ENCODE peak calls at places on chromosome 16, in nine cellular contexts. P is IMR-90; O is astrocyte of the spinal cord; Y is right atrium auricular region; M is lower leg skin; G is cardiac muscle cell; B is lung; L is transverse colon; W is CD8-positive, alpha-beta memory T cell. Z is an unnamed sample.

GRCh38 chr16:57893559-57894389 is 77.2 kb downstream of the CNGB1 start:
- DNase-seq in O (peak; percentile 72), M (no peak), P (peak; percentile 91), G (peak; percentile 94), B (peak; percentile 55), W (no peak), L (no peak), Y (no peak), Z (peak; percentile 85)

GRCh38 chr16:20409398-20410152 is at the start of gene ACSM5:
- DNase-seq in G (peak; percentile 45), M (no peak), B (no peak), W (no peak), O (no peak), Y (peak; percentile 73), L (peak; percentile 25), P (no peak), Z (peak; percentile 62)

GRCh38 chr16:54602666-54603065 is 316.1 kb upstream of the IRX3 start:
- DNase-seq in P (no peak), B (no peak), G (no peak), M (no peak), Y (no peak), L (no peak), O (no peak), W (no peak), Z (no peak)

GRCh38 chr16:27287887-27288286 is 19.3 kb upstream of the NSMCE1 start:
- DNase-seq in P (no peak), G (no peak), L (no peak), W (no peak), M (peak; percentile 46), B (no peak), Y (peak; percentile 36), O (no peak), Z (no peak)

GRCh38 chr16:27595461-27595860 is 45.5 kb downstream of the KATNIP start:
- DNase-seq in Y (no peak), O (no peak), P (no peak), B (no peak), M (no peak), L (no peak), G (no peak), W (no peak), Z (no peak)

GRCh38 chr16:12294471-12294870 is 317.9 kb downstream of the SNX29 start:
- DNase-seq in M (no peak), O (no peak), L (no peak), W (no peak), B (no peak), P (no peak), G (no peak), Y (no peak), Z (no peak)

GRCh38 chr16:89337965-89338364 is 120.5 kb downstream of the ZNF778 start:
- DNase-seq in G (no peak), W (no peak), L (no peak), M (no peak), Y (no peak), B (no peak), O (no peak), P (no peak), Z (no peak)

GRCh38 chr16:79648846-79649245 is 48.3 kb upstream of the MAF start:
- DNase-seq in G (no peak), M (no peak), O (no peak), B (no peak), W (no peak), Y (no peak), L (no peak), P (no peak), Z (no peak)

GRCh38 chr16:526181-527014 is 1.1 kb upstream of the CAPN15 start:
- DNase-seq in M (no peak), B (peak; percentile 53), L (peak; percentile 43), Y (peak; percentile 70), G (peak; percentile 66), O (peak; percentile 35), P (peak; percentile 40), W (no peak), Z (peak; percentile 37)

GRCh38 chr16:86994651-86995171 is 322.5 kb downstream of the C16orf95 start:
- DNase-seq in W (no peak), M (no peak), O (peak; percentile 97), G (peak; percentile 85), B (no peak), Y (no peak), P (peak; percentile 97), L (no peak), Z (peak; percentile 73)

GRCh38 chr16:48950184-48950583 is 331.5 kb downstream of the CBLN1 start:
- DNase-seq in O (no peak), P (peak; percentile 44), L (no peak), B (no peak), W (no peak), M (no peak), G (no peak), Y (no peak), Z (no peak)

GRCh38 chr16:9372934-9373890 is 281.8 kb downstream of the HAPSTR1 start:
- DNase-seq in O (no peak), M (no peak), W (no peak), L (no peak), P (no peak), Y (no peak), B (no peak), G (no peak), Z (no peak)

GRCh38 chr16:1392826-1393225 is 21.7 kb downstream of the UNKL start:
- DNase-seq in O (no peak), Y (no peak), P (no peak), W (no peak), B (no peak), M (no peak), G (no peak), L (no peak), Z (no peak)

GRCh38 chr16:31201511-31202401 is 804 bp downstream of the PYCARD start:
- DNase-seq in G (no peak), L (peak; percentile 85), O (no peak), W (peak; percentile 51), P (no peak), M (peak; percentile 92), B (peak; percentile 47), Y (no peak), Z (no peak)

GRCh38 chr16:10312784-10313724 is 72.8 kb upstream of the ATF7IP2 start:
- DNase-seq in B (no peak), Y (no peak), G (no peak), O (no peak), M (peak; percentile 61), W (no peak), L (no peak), P (no peak), Z (no peak)

GRCh38 chr16:54921229-54921824 is 9.3 kb upstream of the IRX5 start:
- DNase-seq in Y (no peak), B (no peak), W (no peak), O (no peak), G (peak; percentile 17), P (no peak), M (no peak), L (no peak), Z (no peak)

GRCh38 chr16:79411357-79411756 is 189.2 kb downstream of the MAF start:
- DNase-seq in O (no peak), G (no peak), W (no peak), B (no peak), P (no peak), M (no peak), L (no peak), Y (no peak), Z (no peak)

GRCh38 chr16:29694384-29695195 is 15.6 kb downstream of the QPRT start:
- DNase-seq in W (no peak), Y (no peak), M (no peak), L (no peak), B (no peak), P (no peak), G (no peak), O (no peak), Z (no peak)

GRCh38 chr16:67967956-67968439 is 439 bp downstream of the SLC12A4 start:
- DNase-seq in M (no peak), B (no peak), W (no peak), Y (no peak), G (peak; percentile 35), P (peak; percentile 25), L (peak; percentile 44), O (no peak), Z (no peak)

GRCh38 chr16:67966549-67967182 is 1.8 kb downstream of the SLC12A4 start:
- DNase-seq in M (no peak), G (peak; percentile 33), W (no peak), Y (no peak), L (no peak), O (no peak), B (no peak), P (no peak), Z (peak; percentile 48)

GRCh38 chr16:67967183-67967955 is 1.1 kb downstream of the SLC12A4 start:
- DNase-seq in O (no peak), Y (no peak), M (no peak), L (no peak), G (no peak), B (no peak), W (peak; percentile 29), P (no peak), Z (no peak)

GRCh38 chr16:67968440-67969285 is at the start of gene SLC12A4:
- DNase-seq in B (peak; percentile 82), Y (peak; percentile 85), O (peak; percentile 69), G (peak; percentile 82), W (peak; percentile 84), L (peak; percentile 85), P (peak; percentile 65), M (peak; percentile 96), Z (peak; percentile 70)

GRCh38 chr16:67969286-67970039 is 1.0 kb upstream of the SLC12A4 start:
- DNase-seq in B (no peak), Y (no peak), P (no peak), W (peak; percentile 18), L (no peak), G (no peak), O (peak; percentile 11), M (no peak), Z (no peak)
- H3K4me3 ChIP-seq in B (peak overlapping the region; percentile 49), Y (peak overlapping the region; percentile 88), P (peak overlapping the region; percentile 100), W (peak overlapping the region; percentile 81), L (peak overlapping the region; percentile 71), G (no peak overlapping the region), O (peak overlapping the region; percentile 92), M (peak overlapping the region; percentile 53), Z (peak overlapping the region; percentile 82)

GRCh38 chr16:73050115-73051099 is 2.5 kb upstream of the ZFHX3 start:
- DNase-seq in O (no peak), P (no peak), G (no peak), Y (no peak), B (no peak), M (no peak), L (no peak), W (no peak), Z (no peak)
- H3K4me3 ChIP-seq in O (no peak overlapping the region), P (no peak overlapping the region), G (no peak overlapping the region), Y (no peak overlapping the region), B (no peak overlapping the region), M (no peak overlapping the region), L (no peak overlapping the region), W (no peak overlapping the region), Z (no peak overlapping the region)

GRCh38 chr16:85372627-85373372 is 240.3 kb upstream of the GSE1 start:
- DNase-seq in G (peak; percentile 49), Y (peak; percentile 85), L (no peak), M (no peak), B (no peak), P (peak; percentile 85), O (peak; percentile 67), W (no peak), Z (peak; percentile 63)
- H3K4me3 ChIP-seq in G (no peak overlapping the region), Y (no peak overlapping the region), L (no peak overlapping the region), M (no peak overlapping the region), B (no peak overlapping the region), P (no peak overlapping the region), O (no peak overlapping the region), W (no peak overlapping the region), Z (no peak overlapping the region)

DNA sequence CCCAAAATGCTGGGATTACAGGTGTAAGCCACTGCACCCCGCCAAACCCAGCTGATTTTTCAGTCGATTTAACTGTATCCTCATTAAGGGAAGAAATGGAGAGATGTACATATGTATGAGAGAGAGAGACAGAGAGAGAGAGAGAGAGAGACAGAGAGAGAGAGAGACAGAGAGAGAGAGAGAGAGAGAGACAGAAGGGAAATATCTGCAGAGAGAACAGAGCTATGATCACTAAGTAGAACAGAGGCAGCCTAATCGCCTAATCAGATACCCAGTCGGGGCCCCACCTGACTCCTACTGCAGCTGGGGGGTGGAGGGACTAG is 70.0 kb downstream of the RBBP6 start:
- DNase-seq in M (no peak), P (no peak), O (no peak), G (no peak), B (no peak), W (no peak), Y (no peak), L (no peak), Z (peak; percentile 2)
- H3K4me3 ChIP-seq in M (no peak overlapping the region), P (no peak overlapping the region), O (no peak overlapping the region), G (peak overlapping the region; percentile 28), B (no peak overlapping the region), W (no peak overlapping the region), Y (peak overlapping the region; percentile 44), L (peak overlapping the region; percentile 33), Z (no peak overlapping the region)